ENCODE peak calls at places on chromosomes 11 and 22, in ten cellular contexts. One of them, this sample, is unnamed.
A peak's percentile ranks its signal among the peaks of the same experiment; 100 is the strongest.

GRCh38 chr22:20788627-20789344 is 14.9 kb downstream of the SERPIND1 start:
- DNase-seq in NCI-H2029 treated with DMSO at 0.1 percent for 48 hours: no peak
- DNase-seq in psoas muscle: no peak
- DNase-seq in H4: no peak
- DNase-seq in glutamatergic neuron: no peak
- DNase-seq in SK-N-DZ: no peak
- DNase-seq in NAMALWA: no peak
- DNase-seq in HFFc6: no peak
- DNase-seq in CD8-positive, alpha-beta memory T cell: no peak
- DNase-seq in iris pigment epithelial cell: no peak
- DNase-seq in this sample: no peak

GRCh38 chr22:42493393-42493792 is 26.2 kb downstream of the RRP7A start:
- DNase-seq in NCI-H2029 treated with DMSO at 0.1 percent for 48 hours: no peak
- DNase-seq in psoas muscle: no peak
- DNase-seq in H4: no peak
- DNase-seq in glutamatergic neuron: no peak
- DNase-seq in SK-N-DZ: no peak
- DNase-seq in NAMALWA: no peak
- DNase-seq in HFFc6: no peak
- DNase-seq in CD8-positive, alpha-beta memory T cell: no peak
- DNase-seq in iris pigment epithelial cell: no peak
- DNase-seq in this sample: no peak

GRCh38 chr11:79498681-79499080 is 57.9 kb upstream of the TENM4 start:
- DNase-seq in NCI-H2029 treated with DMSO at 0.1 percent for 48 hours: no peak
- DNase-seq in psoas muscle: no peak
- DNase-seq in H4: no peak
- DNase-seq in glutamatergic neuron: no peak
- DNase-seq in SK-N-DZ: no peak
- DNase-seq in NAMALWA: no peak
- DNase-seq in HFFc6: no peak
- DNase-seq in CD8-positive, alpha-beta memory T cell: no peak
- DNase-seq in iris pigment epithelial cell: no peak
- DNase-seq in this sample: no peak

GRCh38 chr11:111409915-111410314 is 30.8 kb upstream of the POU2AF1 start:
- DNase-seq in NCI-H2029 treated with DMSO at 0.1 percent for 48 hours: no peak
- DNase-seq in psoas muscle: no peak
- DNase-seq in H4: no peak
- DNase-seq in glutamatergic neuron: no peak
- DNase-seq in SK-N-DZ: no peak
- DNase-seq in NAMALWA: peak; percentile 67
- DNase-seq in HFFc6: no peak
- DNase-seq in CD8-positive, alpha-beta memory T cell: no peak
- DNase-seq in iris pigment epithelial cell: no peak
- DNase-seq in this sample: no peak

GRCh38 chr11:68689737-68690625 is 5.6 kb downstream of the GAL start:
- DNase-seq in NCI-H2029 treated with DMSO at 0.1 percent for 48 hours: no peak
- DNase-seq in psoas muscle: no peak
- DNase-seq in H4: no peak
- DNase-seq in glutamatergic neuron: peak; percentile 9
- DNase-seq in SK-N-DZ: no peak
- DNase-seq in NAMALWA: no peak
- DNase-seq in HFFc6: no peak
- DNase-seq in CD8-positive, alpha-beta memory T cell: no peak
- DNase-seq in iris pigment epithelial cell: no peak
- DNase-seq in this sample: peak; percentile 32

GRCh38 chr11:41235670-41236069 is 223.8 kb downstream of the LRRC4C start:
- DNase-seq in NCI-H2029 treated with DMSO at 0.1 percent for 48 hours: no peak
- DNase-seq in psoas muscle: no peak
- DNase-seq in H4: no peak
- DNase-seq in glutamatergic neuron: no peak
- DNase-seq in SK-N-DZ: no peak
- DNase-seq in NAMALWA: no peak
- DNase-seq in HFFc6: no peak
- DNase-seq in CD8-positive, alpha-beta memory T cell: no peak
- DNase-seq in iris pigment epithelial cell: no peak
- DNase-seq in this sample: no peak

GRCh38 chr11:976431-977160 is 50.9 kb downstream of the AP2A2 start:
- DNase-seq in NCI-H2029 treated with DMSO at 0.1 percent for 48 hours: no peak
- DNase-seq in psoas muscle: no peak
- DNase-seq in H4: peak; percentile 82
- DNase-seq in glutamatergic neuron: no peak
- DNase-seq in SK-N-DZ: no peak
- DNase-seq in NAMALWA: no peak
- DNase-seq in HFFc6: no peak
- DNase-seq in CD8-positive, alpha-beta memory T cell: no peak
- DNase-seq in iris pigment epithelial cell: peak; percentile 19
- DNase-seq in this sample: no peak

GRCh38 chr11:9017773-9018172 is 14.0 kb upstream of the NRIP3 start:
- DNase-seq in NCI-H2029 treated with DMSO at 0.1 percent for 48 hours: no peak
- DNase-seq in psoas muscle: peak; percentile 73
- DNase-seq in H4: no peak
- DNase-seq in glutamatergic neuron: no peak
- DNase-seq in SK-N-DZ: no peak
- DNase-seq in NAMALWA: no peak
- DNase-seq in HFFc6: no peak
- DNase-seq in CD8-positive, alpha-beta memory T cell: no peak
- DNase-seq in iris pigment epithelial cell: no peak
- DNase-seq in this sample: peak; percentile 80

GRCh38 chr11:2771758-2772466 is 72.1 kb upstream of the KCNQ1OT1 start:
- DNase-seq in NCI-H2029 treated with DMSO at 0.1 percent for 48 hours: no peak
- DNase-seq in psoas muscle: no peak
- DNase-seq in H4: no peak
- DNase-seq in glutamatergic neuron: peak; percentile 31
- DNase-seq in SK-N-DZ: no peak
- DNase-seq in NAMALWA: no peak
- DNase-seq in HFFc6: no peak
- DNase-seq in CD8-positive, alpha-beta memory T cell: peak; percentile 26
- DNase-seq in iris pigment epithelial cell: no peak
- DNase-seq in this sample: peak; percentile 55

This sample was measured in upper lobe of right lung.